ENCODE peak calls at places on chromosomes 6 and 20, in five cellular contexts. V is NT2/D1, B is GM12878, P is HepG2, L is SK-N-SH. G is an unnamed sample.
A peak's percentile ranks its signal among the peaks of the same experiment; 100 is the strongest.

GRCh38 chr6:73585566-73586415 is 65.0 kb upstream of the EEF1A1 start:
- DNase-seq in V (no peak), B (peak; percentile 66), P (peak; percentile 88), L (no peak), G (peak; percentile 72)

GRCh38 chr6:150093397-150093796 is 24.5 kb upstream of the ULBP3 start:
- DNase-seq in V (no peak), B (no peak), P (no peak), L (no peak), G (no peak)

GRCh38 chr20:37804584-37805566 is 98.1 kb upstream of the VSTM2L start:
- DNase-seq in V (no peak), B (peak; percentile 86), P (no peak), L (peak; percentile 52), G (no peak)

GRCh38 chr6:53366128-53366527 is 17.4 kb upstream of the ELOVL5 start:
- DNase-seq in V (no peak), B (no peak), P (no peak), L (no peak), G (no peak)

GRCh38 chr6:43982084-43982625 is 145.1 kb downstream of the MRPL14 start:
- DNase-seq in V (no peak), B (no peak), P (no peak), L (peak; percentile 8), G (no peak)

GRCh38 chr20:43448748-43449535 is 8.8 kb upstream of the SRSF6 start:
- DNase-seq in V (no peak), B (peak; percentile 13), P (peak; percentile 70), L (peak; percentile 63), G (peak; percentile 36)

GRCh38 chr6:154154389-154154967 is 115.4 kb downstream of the OPRM1 start:
- DNase-seq in V (peak; percentile 39), B (no peak), P (peak; percentile 62), L (peak; percentile 33), G (peak; percentile 62)

GRCh38 chr20:4812641-4813075 is 90.9 kb downstream of the PRND start:
- DNase-seq in V (no peak), B (no peak), P (no peak), L (no peak), G (no peak)

GRCh38 chr6:129500958-129501381 is 209.0 kb downstream of the ARHGAP18 start:
- DNase-seq in V (no peak), B (no peak), P (peak; percentile 44), L (peak; percentile 1), G (peak; percentile 61)

GRCh38 chr6:2959909-2960719 is 11.3 kb downstream of the SERPINB6 start:
- DNase-seq in V (peak; percentile 42), B (no peak), P (no peak), L (no peak), G (no peak)

GRCh38 chr6:18471232-18471964 is 84.2 kb downstream of the RNF144B start:
- DNase-seq in V (no peak), B (no peak), P (no peak), L (peak; percentile 6), G (no peak)

GRCh38 chr6:141463237-141463977 is 669.3 kb upstream of the GJE1 start:
- DNase-seq in V (no peak), B (no peak), P (no peak), L (no peak), G (no peak)

DNA sequence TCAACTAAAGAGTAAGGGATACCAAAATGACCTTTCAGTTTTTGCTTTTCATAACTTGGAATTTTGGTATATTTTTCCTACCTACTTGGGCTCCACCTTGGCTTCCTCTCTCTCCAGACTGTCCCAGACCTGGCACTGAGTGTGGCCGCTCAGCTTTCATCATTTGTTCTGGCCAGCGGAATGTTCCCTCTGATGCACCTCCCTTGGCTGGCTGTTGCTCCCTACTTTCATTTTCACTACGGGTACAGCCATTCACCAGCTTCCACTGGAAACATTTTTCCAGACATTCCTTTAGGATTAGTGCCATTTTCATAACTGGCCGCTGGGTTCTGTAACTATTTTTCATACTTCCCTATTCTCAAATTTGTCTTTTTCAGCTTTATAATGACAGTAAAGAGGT is 487.4 kb downstream of the TENT5A start:
- DNase-seq in V (no peak), B (no peak), P (peak; percentile 7), L (no peak), G (no peak)
- TF ChIP-seq YY1 in V (no peak), B (no peak), P (no peak), L (no peak), G (no peak)

GRCh38 chr20:46063151-46063550 is 26.6 kb downstream of the NCOA5 start:
- DNase-seq in V (no peak), B (no peak), P (no peak), L (no peak), G (no peak)
- TF ChIP-seq YY1 in V (no peak), B (no peak), P (no peak), L (no peak), G (no peak)

GRCh38 chr6:6915813-6916547 is 191.8 kb upstream of the RREB1 start:
- DNase-seq in V (no peak), B (no peak), P (no peak), L (no peak), G (no peak)
- TF ChIP-seq YY1 in V (no peak), B (no peak), P (no peak), L (no peak), G (no peak)

GRCh38 chr6:139474145-139475108 is 100.0 kb upstream of the CITED2 start:
- DNase-seq in V (peak; percentile 16), B (no peak), P (no peak), L (no peak), G (no peak)
- TF ChIP-seq YY1 in V (no peak), B (no peak), P (no peak), L (no peak), G (no peak)

DNA sequence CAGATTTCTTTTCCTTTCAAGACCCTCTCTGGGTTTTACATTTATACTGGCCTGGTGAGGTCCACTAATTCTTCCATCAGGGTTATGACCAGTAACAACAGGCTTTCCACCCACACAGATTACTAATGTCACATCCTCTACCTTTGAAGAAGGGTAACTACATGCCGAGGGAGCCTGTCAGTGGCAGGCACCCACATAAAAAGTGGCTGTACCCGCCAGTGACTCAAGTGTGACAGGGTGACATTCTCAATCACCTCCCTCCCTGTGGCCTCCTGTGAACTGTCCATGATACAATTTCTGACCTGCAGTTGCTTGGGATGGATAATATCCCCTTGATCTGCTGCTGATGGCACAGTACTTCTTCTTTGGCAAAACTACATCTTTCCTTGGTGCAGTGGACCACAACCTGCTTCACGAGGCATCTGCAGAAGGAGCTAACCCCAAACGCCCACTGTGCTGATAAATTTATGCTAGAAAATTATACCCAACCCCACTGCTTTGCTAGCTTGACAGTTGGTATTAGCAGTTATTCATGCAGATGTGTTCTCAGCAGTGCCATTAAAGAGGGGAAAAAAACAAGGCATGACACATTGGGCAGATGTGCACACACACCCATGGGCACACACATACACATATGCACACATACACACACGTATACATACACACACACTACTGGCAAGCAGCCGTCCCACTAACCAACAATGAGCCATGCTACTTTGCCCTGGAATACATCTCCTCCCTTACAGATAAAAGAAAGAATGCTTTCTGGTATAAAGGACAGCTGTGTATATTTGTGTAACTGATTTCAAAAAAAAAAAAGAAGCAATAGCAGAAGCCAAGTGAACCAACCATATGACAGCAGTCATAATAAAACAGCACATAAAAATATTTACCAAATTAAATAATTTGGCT is 20.8 kb downstream of the GFOD1 start:
- DNase-seq in V (no peak), B (no peak), P (no peak), L (no peak), G (peak; percentile 36)
- TF ChIP-seq YY1 in V (no peak), B (no peak), P (no peak), L (no peak), G (no peak)

GRCh38 chr6:146767632-146768031 is 168.9 kb downstream of the ADGB start:
- DNase-seq in V (no peak), B (no peak), P (no peak), L (no peak), G (no peak)

GRCh38 chr6:146768722-146769121 is 169.9 kb downstream of the ADGB start:
- DNase-seq in V (no peak), B (no peak), P (no peak), L (no peak), G (no peak)

GRCh38 chr6:146775227-146775626 is 176.5 kb downstream of the ADGB start:
- DNase-seq in V (no peak), B (no peak), P (no peak), L (no peak), G (no peak)

GRCh38 chr6:146770275-146770964 is 171.6 kb downstream of the ADGB start:
- DNase-seq in V (no peak), B (no peak), P (no peak), L (no peak), G (no peak)

DNA sequence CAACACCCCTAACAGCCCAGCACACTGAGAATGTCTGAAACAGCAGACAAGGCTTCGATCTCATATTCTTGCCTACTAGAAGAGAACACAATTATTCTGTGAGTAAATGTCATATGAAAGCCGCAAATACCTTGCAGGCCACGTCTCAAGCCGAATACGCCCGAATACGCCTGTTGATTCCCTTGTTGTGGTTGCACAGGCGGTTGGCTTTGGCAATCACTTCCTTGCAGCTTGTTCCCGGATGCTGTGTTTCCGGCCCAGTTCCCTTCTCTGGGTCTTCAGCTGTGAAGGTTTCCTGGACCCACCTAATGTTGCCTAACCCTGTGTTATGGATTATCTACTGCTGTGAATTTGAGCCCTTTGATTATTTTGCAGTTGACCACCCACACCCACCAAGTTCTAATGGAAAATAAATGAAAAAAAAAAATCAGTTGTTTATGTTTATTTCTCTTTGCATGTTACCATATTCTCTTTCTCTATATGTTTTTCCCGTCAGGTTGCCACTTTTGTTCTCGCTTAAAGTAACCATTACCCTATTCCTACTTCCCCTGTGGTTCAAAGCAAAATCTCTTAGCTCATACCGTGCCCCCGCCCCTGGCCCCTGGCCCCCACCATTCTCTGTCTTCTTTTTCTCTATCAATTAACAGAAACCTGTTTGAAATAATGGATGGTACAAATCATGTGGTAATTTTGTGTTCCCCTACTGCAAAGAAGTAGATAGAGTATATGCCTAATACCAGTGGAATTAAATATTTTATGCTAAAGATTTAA is 172.4 kb downstream of the ADGB start:
- DNase-seq in V (no peak), B (no peak), P (no peak), L (no peak), G (no peak)
- TF ChIP-seq YY1 in V (no peak), B (no peak), P (no peak), L (no peak), G (no peak)

DNA sequence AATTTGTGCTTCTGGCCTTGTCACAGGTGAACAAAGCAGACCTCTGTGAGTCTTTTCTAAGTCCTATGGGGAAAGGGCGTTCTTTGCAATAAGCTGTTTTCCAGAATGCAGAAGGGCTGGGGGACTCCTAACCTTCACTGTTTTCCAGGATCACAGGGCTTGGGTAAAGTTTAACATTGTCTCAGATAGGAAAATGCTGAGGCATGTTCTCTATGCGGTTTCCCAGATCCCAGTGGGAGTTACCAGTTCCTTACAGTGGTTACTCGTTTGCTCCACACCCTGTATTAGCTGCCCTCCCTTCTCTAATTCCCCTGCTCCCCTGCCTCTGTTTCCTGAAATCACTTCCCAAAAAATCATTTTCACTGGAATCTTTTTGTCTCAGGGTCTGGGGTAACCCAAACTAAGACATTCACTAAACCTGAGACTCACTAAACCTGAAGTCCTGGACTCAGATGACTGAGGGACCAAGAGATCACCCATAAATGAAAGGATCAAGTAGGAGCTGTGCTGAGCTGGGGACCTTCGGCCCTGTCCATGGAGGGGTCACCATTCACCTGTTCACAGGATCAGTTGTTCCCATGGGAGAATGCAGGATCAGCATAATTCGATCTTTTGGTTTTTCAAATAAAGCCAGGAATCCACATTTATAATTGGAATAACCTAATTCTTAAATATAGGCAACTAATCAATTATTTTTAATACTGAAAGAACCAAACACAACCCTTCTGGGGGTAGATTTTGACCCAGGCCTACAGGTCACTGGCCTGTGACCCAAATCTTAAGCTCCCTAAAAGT is 76.2 kb downstream of the ISM1 start:
- DNase-seq in V (no peak), B (no peak), P (peak; percentile 36), L (no peak), G (no peak)
- TF ChIP-seq YY1 in V (no peak), B (no peak), P (no peak), L (no peak), G (no peak)

G was measured in HCT116.